ENCODE peak calls at places on chromosomes 6 and 20, in nine cellular contexts. O, D, B, G, T, U, N, R and J are unnamed samples.
A peak's percentile ranks its signal among the peaks of the same experiment; 100 is the strongest.

GRCh38 chr6:125415921-125416320 is 114.2 kb upstream of the HDDC2 start:
- DNase-seq in O (no peak), D (no peak), B (peak; percentile 10), G (no peak), T (peak; percentile 8), U (no peak), N (no peak), R (no peak), J (no peak)

GRCh38 chr20:40724566-40724965 is 35.5 kb upstream of the MAFB start:
- DNase-seq in O (peak; percentile 34), D (no peak), B (no peak), G (no peak), T (no peak), U (no peak), N (no peak), R (no peak), J (no peak)

GRCh38 chr6:20038805-20039204 is 173.5 kb downstream of the MBOAT1 start:
- DNase-seq in O (no peak), D (no peak), B (peak; percentile 32), G (no peak), T (no peak), U (no peak), N (no peak), R (no peak), J (no peak)

GRCh38 chr20:56798634-56799033 is 169.5 kb downstream of the TFAP2C start:
- DNase-seq in O (no peak), D (no peak), B (no peak), G (no peak), T (no peak), U (no peak), N (no peak), R (no peak), J (no peak)

GRCh38 chr20:33169176-33169794 is 1.3 kb downstream of the BPIFA2 start:
- DNase-seq in O (peak; percentile 32), D (peak; percentile 4), B (no peak), G (peak; percentile 75), T (peak; percentile 61), U (peak; percentile 31), N (no peak), R (no peak), J (no peak)

GRCh38 chr6:37131104-37131959 is 38.6 kb upstream of the PIM1 start:
- DNase-seq in O (peak; percentile 55), D (no peak), B (peak; percentile 17), G (no peak), T (no peak), U (no peak), N (peak; percentile 85), R (no peak), J (peak; percentile 45)

GRCh38 chr20:35695245-35695749 is 3.9 kb downstream of the NFS1 start:
- DNase-seq in O (no peak), D (no peak), B (no peak), G (no peak), T (no peak), U (no peak), N (no peak), R (no peak), J (no peak)

GRCh38 chr6:149046822-149047246 is 270.7 kb upstream of the TAB2 start:
- DNase-seq in O (no peak), D (peak; percentile 45), B (no peak), G (no peak), T (no peak), U (no peak), N (no peak), R (no peak), J (no peak)

GRCh38 chr6:131976545-131977061 is 25.4 kb upstream of the CCN2 start:
- DNase-seq in O (no peak), D (no peak), B (no peak), G (no peak), T (peak; percentile 14), U (no peak), N (no peak), R (no peak), J (no peak)

GRCh38 chr20:62377615-62378085 is 9.3 kb upstream of the RPS21 start:
- DNase-seq in O (no peak), D (no peak), B (no peak), G (no peak), T (no peak), U (no peak), N (no peak), R (no peak), J (no peak)

GRCh38 chr6:170132561-170132991 is 158.3 kb downstream of the DLL1 start:
- DNase-seq in O (no peak), D (no peak), B (no peak), G (no peak), T (no peak), U (no peak), N (no peak), R (no peak), J (no peak)

GRCh38 chr6:11160199-11160598 is 48.7 kb upstream of the ERVFRD-1 start:
- DNase-seq in O (no peak), D (no peak), B (no peak), G (no peak), T (peak; percentile 81), U (no peak), N (no peak), R (no peak), J (no peak)

GRCh38 chr6:11164717-11165646 is 53.5 kb upstream of the ERVFRD-1 start:
- DNase-seq in O (no peak), D (no peak), B (no peak), G (no peak), T (no peak), U (no peak), N (no peak), R (no peak), J (no peak)

GRCh38 chr6:11163932-11164331 is 52.4 kb upstream of the ERVFRD-1 start:
- DNase-seq in O (no peak), D (no peak), B (no peak), G (no peak), T (no peak), U (no peak), N (no peak), R (no peak), J (no peak)

GRCh38 chr6:11162262-11162661 is 50.7 kb upstream of the ERVFRD-1 start:
- DNase-seq in O (no peak), D (no peak), B (no peak), G (no peak), T (no peak), U (no peak), N (no peak), R (no peak), J (no peak)

DNA sequence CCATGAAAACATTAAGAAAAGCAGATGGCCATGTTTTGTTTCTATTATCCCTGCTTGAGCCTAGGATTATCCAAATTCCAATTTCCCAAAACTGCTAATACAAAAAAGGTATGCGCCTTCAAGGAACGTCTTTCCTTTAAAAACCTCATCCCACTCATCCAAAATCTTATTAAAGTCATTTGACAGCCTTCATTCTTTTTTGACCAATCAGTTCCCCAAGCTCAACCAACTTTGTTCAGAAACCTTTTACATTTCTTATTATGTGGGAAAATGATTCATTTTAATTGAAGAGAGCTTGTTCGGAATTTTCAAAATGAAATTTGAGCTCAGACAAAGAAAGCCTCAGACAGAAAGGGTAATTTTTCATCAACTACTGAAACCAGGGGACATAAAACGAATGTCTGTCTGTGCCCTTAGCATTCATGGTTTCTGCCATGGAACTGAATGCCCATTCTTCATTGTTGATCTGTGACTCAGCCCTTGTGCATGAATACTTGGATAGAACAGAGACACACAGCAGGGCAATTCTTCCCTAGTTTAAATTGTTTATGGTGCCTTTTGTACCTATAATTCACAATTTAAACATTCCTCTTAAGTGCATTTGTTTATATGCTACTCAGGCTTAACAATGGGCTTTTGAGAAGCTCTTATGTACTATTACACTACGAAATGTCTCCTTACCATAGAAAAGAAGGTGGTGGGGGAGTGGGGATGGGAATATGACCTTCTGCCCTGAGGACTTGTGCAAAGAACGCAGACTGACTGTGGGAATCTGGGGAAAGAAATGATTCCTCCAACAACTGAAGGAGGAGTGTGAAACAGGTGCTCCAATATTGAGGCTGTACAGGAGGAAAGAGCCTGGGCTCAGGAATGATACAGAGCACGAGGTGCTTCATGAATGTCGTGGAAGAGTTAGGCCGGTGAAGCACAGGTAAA is 49.8 kb upstream of the ERVFRD-1 start:
- DNase-seq in O (no peak), D (no peak), B (peak; percentile 48), G (no peak), T (peak; percentile 75), U (no peak), N (no peak), R (no peak), J (no peak)
- H3K4me2 ChIP-seq in O (peak overlapping the region; percentile 31), D (no peak overlapping the region), B (peak overlapping the region; percentile 4), G (no peak overlapping the region), T (peak overlapping the region; percentile 17), U (no peak overlapping the region), N (peak overlapping the region; percentile 46), R (no peak overlapping the region), J (no peak overlapping the region)

GRCh38 chr6:100574836-100575235 is 110.1 kb upstream of the SIM1 start:
- DNase-seq in O (no peak), D (no peak), B (no peak), G (no peak), T (no peak), U (no peak), N (no peak), R (no peak), J (no peak)

GRCh38 chr6:100577425-100577824 is 112.7 kb upstream of the SIM1 start:
- DNase-seq in O (no peak), D (peak; percentile 34), B (no peak), G (no peak), T (no peak), U (no peak), N (no peak), R (no peak), J (no peak)

GRCh38 chr6:100568255-100568654 is 103.5 kb upstream of the SIM1 start:
- DNase-seq in O (no peak), D (no peak), B (no peak), G (no peak), T (no peak), U (no peak), N (no peak), R (no peak), J (no peak)

DNA sequence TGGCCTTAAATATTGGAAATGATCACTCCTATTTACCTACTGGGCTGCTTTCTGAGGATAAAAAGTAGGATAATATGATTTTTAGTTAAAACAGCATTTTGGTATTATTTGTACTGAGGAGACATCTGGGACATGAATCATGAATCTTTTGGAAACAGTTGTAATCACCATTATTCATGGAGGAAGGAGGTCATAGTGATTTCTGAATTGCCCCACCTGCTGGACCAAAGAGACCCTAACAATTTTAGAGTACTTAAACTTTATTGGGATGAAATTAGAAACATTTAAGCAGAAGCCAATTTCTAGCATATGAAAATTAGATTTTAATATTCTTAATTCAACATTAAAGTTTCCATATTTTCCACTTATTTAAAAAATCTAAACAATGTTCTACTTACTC is 108.4 kb upstream of the SIM1 start:
- DNase-seq in O (peak; percentile 18), D (peak; percentile 11), B (peak; percentile 75), G (peak; percentile 28), T (peak; percentile 60), U (no peak), N (peak; percentile 7), R (peak; percentile 16), J (no peak)
- TF ChIP-seq EZH2phosphoT487 in O (no peak), D (no peak), B (no peak), G (no peak), T (no peak), U (no peak), N (no peak), R (no peak), J (no peak)

GRCh38 chr6:13469688-13470087 is 17.7 kb downstream of the GFOD1 start:
- DNase-seq in O (no peak), D (no peak), B (no peak), G (no peak), T (no peak), U (no peak), N (no peak), R (no peak), J (no peak)
- H3K4me1 ChIP-seq in O (peaks cover 6% of the 10 kb centered on the region), D (peaks cover 62% of the 10 kb centered on the region), B (peaks cover 12% of the 10 kb centered on the region), G (peaks cover 23% of the 10 kb centered on the region), T (peaks cover 29% of the 10 kb centered on the region), U (no peaks in the 10 kb centered on the region), N (no peaks in the 10 kb centered on the region), R (peaks cover 12% of the 10 kb centered on the region), J (no peaks in the 10 kb centered on the region)

GRCh38 chr6:8683204-8683603 is 247.9 kb upstream of the SLC35B3 start:
- DNase-seq in O (no peak), D (no peak), B (no peak), G (no peak), T (no peak), U (no peak), N (no peak), R (no peak), J (no peak)
- H3K4me2 ChIP-seq in O (no peak overlapping the region), D (no peak overlapping the region), B (no peak overlapping the region), G (no peak overlapping the region), T (no peak overlapping the region), U (no peak overlapping the region), N (no peak overlapping the region), R (no peak overlapping the region), J (no peak overlapping the region)